ENCODE peak calls at places on chromosome X, in nine cellular contexts. B is lower leg skin; U is left ventricle myocardium superior; M is activated CD4-positive, CD25-positive, alpha-beta regulatory T cell; I is RWPE1; O is cortex of kidney; R is stimulated activated CD4-positive, alpha-beta T cell treated with anti-CD3 and anti-CD28 coated beads, TNF-alpha, amount 100 ng/mL, for 4 hours; N is naive B cell; E is K562. P is an unnamed sample.

GRCh38 chrX:102746134-102746584 is 25.6 kb downstream of the GPRASP3 start:
- DNase-seq in B (peak), U (peak), M (no peak), I (no peak), O (no peak), R (no peak), N (no peak), E (no peak), P (peak)

GRCh38 chrX:46575991-46576392 is 2.4 kb downstream of the CHST7 start:
- DNase-seq in B (peak), U (peak), M (no peak), I (no peak), O (no peak), R (no peak), N (no peak), E (no peak), P (peak)

GRCh38 chrX:85994787-85995186 is 52.6 kb downstream of the CHM start:
- DNase-seq in B (no peak), U (no peak), M (no peak), I (no peak), O (no peak), R (no peak), N (no peak), E (no peak), P (no peak)

GRCh38 chrX:65591206-65591605 is 56.6 kb upstream of the LAS1L start:
- DNase-seq in B (peak), U (no peak), M (no peak), I (no peak), O (no peak), R (no peak), N (no peak), E (no peak), P (no peak)

GRCh38 chrX:31832263-31832662 is 760.4 kb upstream of the FTHL17 start:
- DNase-seq in B (no peak), U (no peak), M (no peak), I (peak), O (no peak), R (no peak), N (no peak), E (peak), P (no peak)

GRCh38 chrX:41518841-41519220 is 71.7 kb downstream of the NYX start:
- DNase-seq in B (no peak), U (no peak), M (no peak), I (no peak), O (no peak), R (no peak), N (no peak), E (no peak), P (no peak)

GRCh38 chrX:151902813-151903591 is 9.7 kb upstream of the MAGEA4 start:
- DNase-seq in B (no peak), U (peak), M (no peak), I (peak), O (no peak), R (no peak), N (no peak), E (peak), P (peak)

GRCh38 chrX:12994321-12994720 is 19.4 kb downstream of the TMSB4X start:
- DNase-seq in B (no peak), U (no peak), M (no peak), I (no peak), O (no peak), R (no peak), N (no peak), E (no peak), P (no peak)

GRCh38 chrX:45050558-45050957 is 150.1 kb downstream of the DIPK2B start:
- DNase-seq in B (no peak), U (no peak), M (no peak), I (no peak), O (no peak), R (no peak), N (no peak), E (no peak), P (no peak)

GRCh38 chrX:153917814-153918213 is 8.2 kb downstream of the ARHGAP4 start:
- DNase-seq in B (no peak), U (no peak), M (no peak), I (peak), O (no peak), R (no peak), N (no peak), E (no peak), P (no peak)

GRCh38 chrX:107700317-107700774 is 72.0 kb downstream of the PRPS1 start:
- DNase-seq in B (peak), U (no peak), M (no peak), I (no peak), O (no peak), R (no peak), N (no peak), E (no peak), P (peak)

GRCh38 chrX:97705936-97706335 is 822.2 kb downstream of the RPA4 start:
- DNase-seq in B (no peak), U (no peak), M (no peak), I (no peak), O (no peak), R (no peak), N (no peak), E (no peak), P (no peak)

GRCh38 chrX:9464435-9465371 is at the start of gene TBL1X:
- DNase-seq in B (no peak), U (peak), M (peak), I (no peak), O (no peak), R (peak), N (peak), E (peak), P (peak)

GRCh38 chrX:107857815-107858214 is 32.1 kb downstream of the MID2 start:
- DNase-seq in B (no peak), U (no peak), M (no peak), I (no peak), O (no peak), R (no peak), N (no peak), E (no peak), P (no peak)

GRCh38 chrX:47151428-47151827 is 6.4 kb downstream of the RBM10 start:
- DNase-seq in B (no peak), U (no peak), M (no peak), I (no peak), O (no peak), R (no peak), N (no peak), E (no peak), P (no peak)

GRCh38 chrX:106933538-106933961 is 13.3 kb downstream of the CLDN2 start:
- DNase-seq in B (no peak), U (peak), M (no peak), I (no peak), O (no peak), R (no peak), N (no peak), E (no peak), P (peak)

GRCh38 chrX:155962906-155963305 is 34.6 kb upstream of the IL9R start:
- DNase-seq in B (no peak), U (no peak), M (no peak), I (no peak), O (no peak), R (no peak), N (no peak), E (no peak), P (no peak)

GRCh38 chrX:13288671-13289070 is 31.2 kb downstream of the ATXN3L start:
- DNase-seq in B (no peak), U (no peak), M (no peak), I (no peak), O (no peak), R (no peak), N (no peak), E (no peak), P (no peak)

GRCh38 chrX:135345328-135345645 is 36.0 kb downstream of the ETDC start:
- DNase-seq in B (peak), U (peak), M (no peak), I (peak), O (no peak), R (no peak), N (no peak), E (peak), P (peak)

GRCh38 chrX:98191003-98191402 is 1307.3 kb downstream of the RPA4 start:
- DNase-seq in B (no peak), U (no peak), M (no peak), I (no peak), O (no peak), R (no peak), N (no peak), E (no peak), P (no peak)

GRCh38 chrX:136627381-136627780 is 20.6 kb upstream of the CD40LG start:
- DNase-seq in B (no peak), U (no peak), M (no peak), I (no peak), O (no peak), R (no peak), N (no peak), E (no peak), P (no peak)

GRCh38 chrX:139795196-139795595 is 87.2 kb upstream of the MCF2 start:
- DNase-seq in B (no peak), U (no peak), M (no peak), I (no peak), O (no peak), R (no peak), N (no peak), E (no peak), P (no peak)

GRCh38 chrX:46235778-46236177 is 309.4 kb downstream of the ZNF674 start:
- DNase-seq in B (no peak), U (no peak), M (no peak), I (no peak), O (no peak), R (no peak), N (no peak), E (no peak), P (no peak)

GRCh38 chrX:132774312-132774711 is 184.1 kb downstream of the HS6ST2 start:
- DNase-seq in B (no peak), U (no peak), M (no peak), I (no peak), O (no peak), R (no peak), N (no peak), E (peak), P (no peak)

GRCh38 chrX:31236231-31236630 is 164.4 kb upstream of the FTHL17 start:
- DNase-seq in B (no peak), U (no peak), M (no peak), I (no peak), O (no peak), R (no peak), N (peak), E (no peak), P (no peak)

GRCh38 chrX:103726477-103726876 is 15.8 kb downstream of the TMEM31 start:
- DNase-seq in B (no peak), U (no peak), M (no peak), I (no peak), O (no peak), R (no peak), N (no peak), E (no peak), P (no peak)

GRCh38 chrX:2696698-2697215 is 5.7 kb downstream of the CD99 start:
- DNase-seq in B (peak), U (no peak), M (no peak), I (peak), O (no peak), R (no peak), N (peak), E (peak), P (peak)

GRCh38 chrX:40651620-40652223 is 4.4 kb upstream of the CXorf38 start:
- DNase-seq in B (peak), U (peak), M (peak), I (peak), O (no peak), R (no peak), N (peak), E (peak), P (peak)

GRCh38 chrX:149504226-149504914 is 736 bp downstream of the IDS start:
- DNase-seq in B (peak), U (no peak), M (peak), I (no peak), O (no peak), R (peak), N (peak), E (peak), P (no peak)

GRCh38 chrX:10685923-10686595 is 65.7 kb upstream of the MID1 start:
- DNase-seq in B (no peak), U (no peak), M (no peak), I (no peak), O (no peak), R (no peak), N (no peak), E (no peak), P (no peak)